ENCODE peak calls at places on chromosomes 7 and 10, in four cellular contexts. R, E, X and S are unnamed samples.

GRCh38 chr7:87628780-87629569 is 777 bp downstream of the RUNDC3B start:
- DNase-seq in E (no peak), R (peak; percentile 68), X (peak; percentile 43), S (peak; percentile 73)

GRCh38 chr10:86856156-86856555 is 99.7 kb downstream of the BMPR1A start:
- DNase-seq in R (no peak), X (no peak), E (no peak), S (no peak)

GRCh38 chr7:18450021-18450420 is 45.5 kb upstream of the HDAC9 start:
- DNase-seq in R (no peak), X (no peak), E (no peak), S (no peak)

GRCh38 chr10:79244841-79245504 is 102.3 kb upstream of the PPIF start:
- DNase-seq in X (no peak), E (no peak), R (no peak), S (no peak)

GRCh38 chr10:32771217-32771616 is 186.8 kb downstream of the ITGB1 start:
- DNase-seq in R (peak; percentile 15), E (no peak), X (no peak), S (no peak)

GRCh38 chr10:59181668-59182067 is 5.2 kb downstream of the PHYHIPL start:
- DNase-seq in X (no peak), E (no peak), R (peak; percentile 78), S (peak; percentile 18)

GRCh38 chr7:143396625-143397556 is 11.8 kb downstream of the EPHA1 start:
- DNase-seq in X (no peak), E (no peak), R (no peak), S (no peak)

GRCh38 chr10:32790483-32790882 is 167.5 kb downstream of the ITGB1 start:
- DNase-seq in R (no peak), X (no peak), E (no peak), S (no peak)

GRCh38 chr10:112006831-112007230 is 176.7 kb downstream of the GPAM start:
- DNase-seq in R (no peak), E (no peak), X (no peak), S (no peak)

GRCh38 chr10:130254168-130255061 is 118.2 kb downstream of the GLRX3 start:
- DNase-seq in R (no peak), E (no peak), X (no peak), S (no peak)

GRCh38 chr7:63998549-63998948 is at the start of gene ZNF722:
- DNase-seq in E (no peak), X (no peak), R (no peak), S (no peak)

GRCh38 chr10:88983939-88984338 is 6.7 kb upstream of the FAS start:
- DNase-seq in X (no peak), E (no peak), R (no peak), S (no peak)

GRCh38 chr10:100364735-100365391 is 17.8 kb downstream of the SCD start:
- DNase-seq in E (peak; percentile 80), X (peak; percentile 81), R (peak; percentile 86), S (no peak)

GRCh38 chr7:73512018-73512780 is 9.9 kb downstream of the BAZ1B start:
- DNase-seq in X (no peak), R (no peak), E (no peak), S (no peak)

GRCh38 chr7:91082854-91083495 is 181.3 kb upstream of the FZD1 start:
- DNase-seq in X (no peak), E (no peak), R (peak; percentile 45), S (no peak)

GRCh38 chr7:139842414-139843210 is 13.5 kb downstream of the TBXAS1 start:
- DNase-seq in E (no peak), R (no peak), X (no peak), S (no peak)

GRCh38 chr10:63702107-63702506 is 180.9 kb downstream of the REEP3 start:
- DNase-seq in X (no peak), E (no peak), R (no peak), S (no peak)

GRCh38 chr7:6640246-6640721 is 3.2 kb downstream of the ZNF316 start:
- DNase-seq in E (no peak), R (peak; percentile 88), X (no peak), S (no peak)

GRCh38 chr10:100939763-100940344 is 27.1 kb downstream of the SLF2 start:
- DNase-seq in R (no peak), X (no peak), E (no peak), S (no peak)

GRCh38 chr7:41336981-41337380 is 365.9 kb downstream of the INHBA start:
- DNase-seq in R (no peak), E (no peak), X (no peak), S (no peak)

GRCh38 chr10:88245974-88246511 is 337.1 kb downstream of the RNLS start:
- DNase-seq in E (no peak), X (no peak), R (no peak), S (no peak)

GRCh38 chr10:3948843-3949242 is 163.8 kb upstream of the KLF6 start:
- DNase-seq in R (no peak), E (peak; percentile 76), X (no peak), S (no peak)

GRCh38 chr10:19576576-19576975 is 239.7 kb upstream of the PLXDC2 start:
- DNase-seq in R (no peak), E (no peak), X (no peak), S (no peak)

GRCh38 chr7:95910341-95910740 is 138.0 kb downstream of the DYNC1I1 start:
- DNase-seq in E (no peak), X (no peak), R (no peak), S (no peak)

GRCh38 chr7:22452142-22452763 is 47.7 kb downstream of the STEAP1B start:
- DNase-seq in R (peak; percentile 95), X (peak; percentile 29), E (no peak), S (peak; percentile 65)

GRCh38 chr10:86651631-86652331 is 2.6 kb upstream of the OPN4 start:
- DNase-seq in R (no peak), X (no peak), E (peak; percentile 33), S (peak; percentile 27)

GRCh38 chr7:129266181-129266580 is 41.4 kb downstream of the AHCYL2 start:
- DNase-seq in X (no peak), E (no peak), R (no peak), S (no peak)

GRCh38 chr7:80869821-80870751 is 48.8 kb downstream of the SEMA3C start:
- DNase-seq in X (no peak), R (no peak), E (no peak), S (no peak)

GRCh38 chr7:30908681-30909080 is 3.0 kb upstream of the AQP1 start:
- DNase-seq in R (peak; percentile 77), X (no peak), E (no peak), S (no peak)

GRCh38 chr10:4246881-4247358 is 461.9 kb upstream of the KLF6 start:
- DNase-seq in X (no peak), R (no peak), E (no peak), S (no peak)

GRCh38 chr10:63573068-63573697 is 52.0 kb downstream of the REEP3 start:
- DNase-seq in R (no peak), X (no peak), E (no peak), S (no peak)

GRCh38 chr7:17774701-17775288 is 165.5 kb downstream of the SNX13 start:
- DNase-seq in X (no peak), R (no peak), E (no peak), S (no peak)

GRCh38 chr10:34079702-34080484 is 735.2 kb downstream of the PARD3 start:
- DNase-seq in X (no peak), R (no peak), E (no peak), S (no peak)

GRCh38 chr7:102220229-102220850 is 66.3 kb upstream of the SH2B2 start:
- DNase-seq in X (no peak), E (no peak), R (peak; percentile 54), S (no peak)
- H3K4me3 ChIP-seq in X (no peak overlapping the region), E (no peak overlapping the region), R (no peak overlapping the region), S (no peak overlapping the region)

DNA sequence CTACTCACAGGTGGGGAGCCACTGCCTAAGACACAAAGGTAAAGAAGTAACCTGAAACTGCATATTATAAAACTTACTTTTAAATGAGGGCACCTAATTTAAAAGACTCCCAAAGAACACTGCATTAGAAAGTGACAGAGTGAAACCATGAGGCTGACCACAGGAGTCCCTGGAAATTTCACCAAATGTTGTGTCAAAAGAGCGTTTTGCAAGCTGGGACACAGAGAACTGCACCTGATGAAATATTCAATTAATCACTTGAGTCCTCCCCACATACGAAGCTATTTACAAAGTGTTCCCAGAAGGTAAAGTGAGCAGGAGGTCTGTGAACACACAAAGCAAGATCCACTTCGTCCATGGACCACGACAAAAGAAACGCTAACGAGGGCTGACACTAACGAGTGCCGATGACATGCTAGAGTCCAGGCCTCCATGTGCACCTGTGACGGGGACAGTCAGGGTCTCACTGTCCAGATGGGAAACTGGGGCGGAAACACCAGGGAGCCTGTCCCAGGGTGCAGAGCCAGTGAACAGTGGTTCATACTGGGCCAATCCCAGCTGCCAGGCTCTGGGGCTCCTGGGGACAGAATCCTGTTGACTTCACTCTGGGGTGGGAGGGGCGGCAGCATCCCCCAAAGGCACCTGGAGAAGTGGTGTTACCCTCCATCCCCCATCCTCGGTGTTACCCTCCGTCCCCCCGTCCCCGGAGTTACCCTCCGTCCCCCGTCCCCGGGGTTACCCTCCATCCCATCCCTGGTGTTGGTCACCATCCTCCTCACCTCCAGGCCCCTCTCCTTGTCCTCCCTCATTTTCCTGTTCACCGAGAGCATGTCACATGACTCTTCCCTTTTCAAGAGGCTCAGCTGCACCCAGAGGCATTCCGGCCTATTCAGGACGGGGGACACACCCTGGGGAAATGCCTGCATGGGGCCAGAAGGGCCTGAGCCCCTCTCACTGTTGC is 63.4 kb downstream of the DIP2C start:
- DNase-seq in E (no peak), X (no peak), R (no peak), S (no peak)
- H3K27me3 ChIP-seq in E (no peaks in the 10 kb centered on the region), X (no peaks in the 10 kb centered on the region), R (no peaks in the 10 kb centered on the region), S (no peaks in the 10 kb centered on the region)

GRCh38 chr7:710161-710560 is 16.3 kb upstream of the DNAAF5 start:
- DNase-seq in E (no peak), X (peak; percentile 17), R (no peak), S (no peak)

GRCh38 chr7:713488-714230 is 12.8 kb upstream of the DNAAF5 start:
- DNase-seq in X (peak; percentile 25), R (no peak), E (no peak), S (no peak)

GRCh38 chr7:711093-711966 is 15.2 kb upstream of the DNAAF5 start:
- DNase-seq in E (no peak), X (peak; percentile 67), R (no peak), S (peak; percentile 46)

GRCh38 chr7:712601-713457 is 13.7 kb upstream of the DNAAF5 start:
- DNase-seq in E (no peak), X (peak; percentile 49), R (peak; percentile 50), S (peak; percentile 28)

GRCh38 chr7:711967-712600 is 14.4 kb upstream of the DNAAF5 start:
- DNase-seq in X (peak; percentile 47), R (peak; percentile 45), E (no peak), S (peak; percentile 26)
- H3K4me3 ChIP-seq in X (peak overlapping the region; percentile 52), R (peak overlapping the region; percentile 57), E (no peak overlapping the region), S (peak overlapping the region; percentile 58)

DNA sequence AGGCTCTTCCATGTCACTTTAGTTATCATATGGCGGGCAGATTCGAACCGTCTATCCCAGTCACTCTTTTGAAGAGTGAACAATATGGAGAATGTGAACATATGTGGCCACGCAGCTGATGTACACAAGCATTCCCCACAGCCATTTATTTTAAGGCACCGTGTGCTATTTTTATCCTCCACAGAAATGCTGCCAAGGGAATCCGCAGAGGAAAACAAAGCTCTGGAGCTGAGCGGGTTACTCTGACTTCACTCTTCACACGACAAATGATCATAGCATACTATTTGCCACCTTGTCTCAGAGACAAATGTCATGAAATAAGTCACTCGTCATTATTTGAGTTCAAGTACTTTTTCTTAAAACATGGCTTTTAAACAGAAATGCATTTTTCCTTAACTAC is 100.3 kb downstream of the CTBP2 start:
- DNase-seq in X (no peak), R (no peak), E (no peak), S (peak; percentile 36)
- H3K27me3 ChIP-seq in X (no peaks in the 10 kb centered on the region), R (no peaks in the 10 kb centered on the region), E (no peaks in the 10 kb centered on the region), S (no peaks in the 10 kb centered on the region)

GRCh38 chr10:49678827-49679479 is 498 bp upstream of the C10orf53 start:
- DNase-seq in E (no peak), R (no peak), X (no peak), S (no peak)

GRCh38 chr10:49682879-49683278 is 3.4 kb downstream of the C10orf53 start:
- DNase-seq in R (no peak), X (no peak), E (no peak), S (no peak)

GRCh38 chr10:49679480-49679893 is at the start of gene C10orf53:
- DNase-seq in X (no peak), E (no peak), R (peak; percentile 90), S (no peak)
- H3K4me3 ChIP-seq in X (no peak within 1 kb of the TSS), E (no peak within 1 kb of the TSS), R (peak within 1 kb of the TSS; percentile 53), S (peak within 1 kb of the TSS; percentile 46)